ENCODE peak calls at places on chromosome 6, in eight cellular contexts. J is CD8-positive, alpha-beta T cell; Z is endothelial cell; U is cardiac fibroblast; H is glutamatergic neuron; R is MG63; L is GM20000; G is heart left ventricle. I is an unnamed sample.

GRCh38 chr6:6588924-6589696 is 590 bp downstream of the LY86 start:
- DNase-seq in J (no peak), Z (no peak), U (no peak), H (no peak), R (no peak), L (no peak), G (no peak), I (no peak)

GRCh38 chr6:114064862-114065261 is 93.9 kb upstream of the HDAC2 start:
- DNase-seq in J (no peak), Z (no peak), U (no peak), H (no peak), R (no peak), L (no peak), G (no peak), I (no peak)

GRCh38 chr6:98827295-98828159 is 6.8 kb upstream of the POU3F2 start:
- DNase-seq in J (no peak), Z (peak; percentile 72), U (peak; percentile 17), H (peak; percentile 54), R (no peak), L (no peak), G (no peak), I (no peak)

GRCh38 chr6:34132486-34133185 is 13.3 kb downstream of the GRM4 start:
- DNase-seq in J (no peak), Z (peak; percentile 79), U (peak; percentile 26), H (no peak), R (peak; percentile 15), L (peak; percentile 60), G (no peak), I (no peak)

GRCh38 chr6:137651591-137652335 is 157.6 kb upstream of the OLIG3 start:
- DNase-seq in J (no peak), Z (no peak), U (no peak), H (no peak), R (no peak), L (no peak), G (no peak), I (no peak)

GRCh38 chr6:121849477-121849876 is 414.0 kb downstream of the GJA1 start:
- DNase-seq in J (no peak), Z (peak; percentile 78), U (peak; percentile 85), H (peak; percentile 64), R (peak; percentile 33), L (peak; percentile 59), G (no peak), I (no peak)

GRCh38 chr6:51655517-51655916 is 431.9 kb downstream of the PKHD1 start:
- DNase-seq in J (no peak), Z (no peak), U (no peak), H (no peak), R (no peak), L (no peak), G (no peak), I (no peak)

GRCh38 chr6:26538572-26538902 is 371 bp downstream of the HMGN4 start:
- DNase-seq in J (no peak), Z (no peak), U (no peak), H (no peak), R (no peak), L (no peak), G (no peak), I (no peak)

GRCh38 chr6:20260360-20260759 is 48.1 kb upstream of the MBOAT1 start:
- DNase-seq in J (no peak), Z (no peak), U (no peak), H (no peak), R (no peak), L (no peak), G (no peak), I (no peak)

GRCh38 chr6:33318426-33319073 is 1.0 kb upstream of the ZBTB22 start:
- DNase-seq in J (no peak), Z (no peak), U (no peak), H (no peak), R (no peak), L (no peak), G (no peak), I (no peak)

GRCh38 chr6:1756472-1757129 is 146.9 kb downstream of the FOXC1 start:
- DNase-seq in J (no peak), Z (no peak), U (no peak), H (no peak), R (no peak), L (no peak), G (no peak), I (no peak)

GRCh38 chr6:170420791-170421776 is 114.5 kb downstream of the FAM120B start:
- DNase-seq in J (no peak), Z (no peak), U (no peak), H (no peak), R (no peak), L (no peak), G (no peak), I (no peak)

GRCh38 chr6:27553123-27553904 is 80.4 kb upstream of the ZNF184 start:
- DNase-seq in J (no peak), Z (peak; percentile 48), U (peak; percentile 20), H (no peak), R (peak; percentile 89), L (peak; percentile 58), G (no peak), I (no peak)